ENCODE peak calls at places on chromosome 15, in six cellular contexts. H is AG04449, J is pancreas, Y is A549, I is cardiac muscle cell, P is hepatocyte. V is an unnamed sample.

GRCh38 chr15:83053151-83053550 is 13.9 kb downstream of the BTBD1 start:
- DNase-seq in H (peak), J (no peak), Y (no peak), I (no peak), P (peak), V (peak)

GRCh38 chr15:90188914-90189748 is 12.0 kb upstream of the SEMA4B start:
- DNase-seq in H (no peak), J (no peak), Y (no peak), I (no peak), P (peak), V (no peak)

GRCh38 chr15:42608110-42608531 is 32.7 kb downstream of the STARD9 start:
- DNase-seq in H (no peak), J (no peak), Y (no peak), I (peak), P (no peak), V (no peak)

GRCh38 chr15:63504247-63504978 is at the start of gene USP3:
- DNase-seq in H (peak), J (peak), Y (peak), I (peak), P (peak), V (peak)

GRCh38 chr15:84878504-84878903 is 6.0 kb upstream of the SLC28A1 start:
- DNase-seq in H (peak), J (no peak), Y (peak), I (peak), P (peak), V (peak)

GRCh38 chr15:72554471-72555425 is 80.6 kb downstream of the ARIH1 start:
- DNase-seq in H (no peak), J (no peak), Y (no peak), I (no peak), P (no peak), V (peak)

GRCh38 chr15:52651868-52652267 is 27.3 kb downstream of the ATOSA start:
- DNase-seq in H (peak), J (no peak), Y (peak), I (peak), P (peak), V (peak)

GRCh38 chr15:35827156-35827555 is 281.2 kb upstream of the DPH6 start:
- DNase-seq in H (no peak), J (no peak), Y (no peak), I (no peak), P (no peak), V (no peak)

GRCh38 chr15:99651023-99651807 is 82.0 kb downstream of the LYSMD4 start:
- DNase-seq in H (no peak), J (no peak), Y (no peak), I (no peak), P (no peak), V (peak)

GRCh38 chr15:43471975-43472374 is 21.0 kb downstream of the TP53BP1 start:
- DNase-seq in H (no peak), J (no peak), Y (no peak), I (no peak), P (no peak), V (no peak)

GRCh38 chr15:25345943-25346342 is 92.9 kb downstream of the UBE3A start:
- DNase-seq in H (no peak), J (no peak), Y (no peak), I (peak), P (no peak), V (peak)

GRCh38 chr15:35545316-35545824 is 595 bp downstream of the DPH6 start:
- DNase-seq in H (no peak), J (peak), Y (peak), I (peak), P (peak), V (peak)

GRCh38 chr15:48871536-48871935 is 6.4 kb upstream of the EID1 start:
- DNase-seq in H (no peak), J (no peak), Y (no peak), I (no peak), P (no peak), V (no peak)

GRCh38 chr15:60421544-60421943 is 23.8 kb upstream of the ANXA2 start:
- DNase-seq in H (no peak), J (no peak), Y (no peak), I (no peak), P (no peak), V (peak)

GRCh38 chr15:66865622-66866611 is 163.9 kb downstream of the SMAD6 start:
- DNase-seq in H (no peak), J (no peak), Y (no peak), I (no peak), P (no peak), V (no peak)

GRCh38 chr15:58528197-58528870 is 96.5 kb downstream of the LIPC start:
- DNase-seq in H (no peak), J (no peak), Y (peak), I (peak), P (peak), V (no peak)

GRCh38 chr15:38354321-38354929 is 99.5 kb upstream of the FAM98B start:
- DNase-seq in H (no peak), J (no peak), Y (peak), I (peak), P (peak), V (peak)

GRCh38 chr15:59251001-59251845 is 44.6 kb downstream of the LDHAL6B start:
- DNase-seq in H (no peak), J (no peak), Y (no peak), I (no peak), P (no peak), V (no peak)

GRCh38 chr15:69400850-69401249 is 13.3 kb upstream of the KIF23 start:
- DNase-seq in H (no peak), J (no peak), Y (no peak), I (no peak), P (no peak), V (no peak)

GRCh38 chr15:72559781-72560180 is 85.7 kb downstream of the ARIH1 start:
- DNase-seq in H (no peak), J (no peak), Y (no peak), I (no peak), P (no peak), V (no peak)

GRCh38 chr15:47415539-47415971 is 301.8 kb upstream of the SEMA6D start:
- DNase-seq in H (no peak), J (no peak), Y (no peak), I (no peak), P (no peak), V (peak)
- H3K4me3 ChIP-seq in H (no peak), J (no peak), Y (no peak), I (no peak), P (no peak), V (no peak)

GRCh38 chr15:45618813-45619212 is 16.0 kb upstream of the SQOR start:
- DNase-seq in H (no peak), J (no peak), Y (no peak), I (no peak), P (no peak), V (no peak)
- TF ChIP-seq CTCF in H (no peak), J (no peak), Y (no peak), I (no peak), P (no peak), V (no peak)

DNA sequence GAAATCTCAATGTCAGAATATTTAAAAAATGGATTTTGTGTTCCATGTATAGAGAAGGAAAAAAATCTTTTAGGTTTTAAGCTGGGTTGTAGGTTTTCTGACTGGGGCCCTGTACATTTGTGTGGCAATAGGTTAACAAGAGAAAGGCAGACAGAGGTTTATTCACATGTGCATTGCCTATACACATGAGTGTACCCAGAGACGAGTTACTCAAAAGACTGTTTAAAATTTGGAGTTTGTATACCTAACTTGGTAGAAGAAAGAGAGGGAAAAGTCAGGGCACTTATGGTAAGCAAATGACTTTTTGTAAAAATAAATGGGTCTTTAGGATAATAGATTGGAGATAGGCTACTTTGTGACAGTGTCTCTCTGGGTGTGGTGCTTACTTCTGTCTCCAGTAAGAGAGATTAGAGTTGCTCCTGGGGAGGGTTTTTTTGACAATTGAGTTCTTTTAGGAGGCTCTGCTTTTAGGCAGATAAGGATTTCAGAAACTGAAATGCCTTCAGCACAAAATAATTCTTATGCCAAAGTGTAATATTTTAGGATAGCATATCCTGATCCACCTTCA is 225.2 kb downstream of the TCF12 start:
- DNase-seq in H (no peak), J (no peak), Y (no peak), I (no peak), P (no peak), V (no peak)
- H3K4me3 ChIP-seq in H (no peak), J (no peak), Y (no peak), I (no peak), P (no peak), V (no peak)

GRCh38 chr15:78298983-78299301 is 467 bp downstream of the SKIC8 start:
- DNase-seq in H (no peak), J (no peak), Y (peak), I (peak), P (peak), V (no peak)

GRCh38 chr15:78302579-78302978 is 3.2 kb upstream of the SKIC8 start:
- DNase-seq in H (peak), J (no peak), Y (no peak), I (no peak), P (no peak), V (peak)

GRCh38 chr15:78301813-78302212 is 2.4 kb upstream of the SKIC8 start:
- DNase-seq in H (no peak), J (no peak), Y (no peak), I (no peak), P (no peak), V (peak)

GRCh38 chr15:78299302-78300102 is at the start of gene SKIC8:
- DNase-seq in H (no peak), J (peak), Y (peak), I (peak), P (peak), V (peak)

DNA sequence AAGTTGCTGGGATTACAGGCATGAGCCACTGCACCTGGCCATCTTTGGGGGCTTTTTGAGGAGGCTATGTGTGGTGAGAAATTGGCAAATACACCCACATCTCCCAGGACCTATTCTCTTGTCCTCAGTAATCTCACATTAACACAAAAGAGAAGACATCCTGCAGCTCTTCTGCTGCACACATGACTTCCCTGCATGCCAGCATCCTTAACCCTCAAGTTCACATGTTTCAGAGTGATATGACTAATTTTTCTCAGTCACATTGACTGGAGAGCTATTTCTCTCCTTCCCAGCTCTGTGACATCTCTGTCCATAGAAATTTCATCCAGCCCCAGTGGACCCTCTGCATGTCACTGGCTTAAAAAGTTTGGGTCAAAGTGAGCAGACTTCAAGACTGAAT is 1.9 kb upstream of the SKIC8 start:
- DNase-seq in H (no peak), J (no peak), Y (no peak), I (no peak), P (no peak), V (no peak)
- TF ChIP-seq CTCF in H (no peak), J (no peak), Y (no peak), I (no peak), P (no peak), V (no peak)

GRCh38 chr15:73997986-73998385 is 3.5 kb downstream of the PML start:
- DNase-seq in H (no peak), J (no peak), Y (no peak), I (no peak), P (no peak), V (no peak)
- H3K4me3 ChIP-seq in H (no peak), J (no peak), Y (no peak), I (no peak), P (no peak), V (peak)

DNA sequence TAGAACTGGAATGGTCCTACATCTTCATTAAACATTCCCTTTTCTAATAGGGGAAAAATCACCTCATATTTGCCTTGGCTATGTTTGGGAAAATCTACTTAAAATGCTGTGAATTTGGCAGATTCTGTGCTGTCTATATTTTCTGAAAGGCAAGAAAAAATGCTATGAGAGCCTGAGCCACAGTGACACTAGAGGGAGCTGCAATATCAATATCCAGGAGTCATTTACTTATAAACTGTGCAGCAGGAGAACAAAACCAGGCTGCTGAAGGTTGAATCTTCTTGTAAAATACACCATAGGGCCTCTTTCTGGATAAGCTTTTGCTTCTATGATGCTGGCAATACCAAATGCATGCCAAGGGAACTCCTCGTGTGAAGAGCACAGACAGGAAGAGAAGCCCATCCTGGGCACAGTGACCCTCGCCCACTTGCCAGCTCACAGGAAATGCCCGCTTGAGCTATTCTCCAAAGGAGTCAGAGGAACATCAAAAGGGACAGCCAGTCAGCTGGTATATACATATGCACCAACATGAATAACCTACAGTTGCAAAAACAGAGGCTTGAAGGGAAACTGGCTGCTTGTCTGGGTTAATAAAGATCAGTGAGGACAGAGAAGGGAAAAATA is 48.0 kb upstream of the TSPAN3 start:
- DNase-seq in H (no peak), J (no peak), Y (peak), I (peak), P (peak), V (peak)
- TF ChIP-seq CTCF in H (peak), J (peak), Y (peak), I (peak), P (peak), V (peak)

GRCh38 chr15:40873625-40874561 is at the start of gene RHOV:
- DNase-seq in H (no peak), J (peak), Y (peak), I (peak), P (peak), V (peak)

GRCh38 chr15:40875996-40876740 is 2.1 kb upstream of the RHOV start:
- DNase-seq in H (no peak), J (no peak), Y (no peak), I (no peak), P (no peak), V (no peak)

GRCh38 chr15:40871749-40872617 is 2.1 kb downstream of the RHOV start:
- DNase-seq in H (no peak), J (peak), Y (no peak), I (no peak), P (peak), V (no peak)

GRCh38 chr15:40870716-40871115 is 3.3 kb downstream of the RHOV start:
- DNase-seq in H (no peak), J (no peak), Y (no peak), I (no peak), P (no peak), V (no peak)

GRCh38 chr15:40872791-40873526 is 1.1 kb downstream of the RHOV start:
- DNase-seq in H (no peak), J (peak), Y (no peak), I (no peak), P (no peak), V (no peak)
- H3K4me3 ChIP-seq in H (no peak), J (peak), Y (peak), I (no peak), P (no peak), V (no peak)

DNA sequence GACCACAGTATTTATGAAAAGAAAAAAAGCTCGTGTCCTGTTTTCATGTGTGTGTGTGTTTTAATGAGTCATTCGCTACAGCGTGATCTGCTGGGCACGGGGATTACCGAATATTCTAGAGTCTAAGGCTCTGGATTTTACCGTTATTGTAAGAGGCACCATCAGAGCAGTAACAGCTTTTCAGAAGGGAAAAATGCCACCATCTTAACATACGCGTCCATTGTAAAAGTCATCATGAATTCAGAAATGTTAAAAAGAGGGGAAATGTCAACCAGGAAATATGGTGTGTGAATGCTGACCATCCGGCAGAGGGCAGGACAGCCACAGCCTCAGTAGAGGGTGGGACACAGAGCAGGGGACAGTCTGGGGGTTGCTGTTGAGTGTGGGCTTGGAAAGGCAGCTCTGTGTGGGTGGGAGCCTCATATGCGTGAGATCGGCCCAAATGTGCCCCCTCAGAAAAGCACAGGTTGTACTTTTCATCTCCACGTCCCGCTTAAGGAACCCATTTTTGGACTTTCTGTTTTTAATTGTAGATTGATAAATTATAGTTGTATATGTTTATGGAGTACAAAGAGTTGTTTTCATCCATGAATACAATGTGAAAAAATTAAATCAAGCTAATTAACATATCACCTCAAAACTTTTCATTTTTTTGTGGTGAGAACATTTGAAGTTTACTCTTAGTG is 69.6 kb downstream of the ASB7 start:
- DNase-seq in H (no peak), J (no peak), Y (peak), I (peak), P (no peak), V (peak)
- TF ChIP-seq CTCF in H (peak), J (no peak), Y (peak), I (peak), P (peak), V (peak)